ENCODE peak calls at places on chromosomes 1 and 21, in six cellular contexts. B is astrocyte of the spinal cord, G is AG09319, D is body of pancreas, T is progenitor cell of endocrine pancreas, V is IMR-90. I is an unnamed sample.
A peak's percentile ranks its signal among the peaks of the same experiment; 100 is the strongest.

GRCh38 chr1:27060879-27061278 is 48.2 kb upstream of the TENT5B start:
- DNase-seq in B (no peak), G (no peak), D (no peak), T (no peak), V (no peak), I (no peak)

GRCh38 chr1:226974544-226975258 is 34.6 kb downstream of the COQ8A start:
- DNase-seq in B (no peak), G (no peak), D (peak; percentile 73), T (no peak), V (no peak), I (peak; percentile 14)

GRCh38 chr1:203992440-203992839 is 80.5 kb upstream of the SOX13 start:
- DNase-seq in B (peak; percentile 16), G (no peak), D (no peak), T (no peak), V (peak; percentile 23), I (no peak)

GRCh38 chr1:65309317-65310077 is at the start of gene DNAJC6:
- DNase-seq in B (peak; percentile 78), G (peak; percentile 29), D (peak; percentile 71), T (peak; percentile 89), V (peak; percentile 42), I (peak; percentile 35)

GRCh38 chr1:153841463-153841994 is 66.3 kb downstream of the SLC27A3 start:
- DNase-seq in B (peak; percentile 57), G (no peak), D (no peak), T (no peak), V (peak; percentile 71), I (no peak)

GRCh38 chr21:39387461-39388037 is 38.7 kb upstream of the HMGN1 start:
- DNase-seq in B (peak; percentile 73), G (peak; percentile 68), D (peak; percentile 89), T (peak; percentile 89), V (peak; percentile 81), I (peak; percentile 93)

GRCh38 chr1:231828182-231828920 is 201.8 kb downstream of the DISC1 start:
- DNase-seq in B (peak; percentile 94), G (peak; percentile 59), D (peak; percentile 45), T (no peak), V (peak; percentile 95), I (no peak)

GRCh38 chr1:37515185-37516034 is 844 bp upstream of the MEAF6 start:
- DNase-seq in B (no peak), G (no peak), D (no peak), T (no peak), V (no peak), I (no peak)

GRCh38 chr1:206705744-206706297 is 21.1 kb downstream of the MAPKAPK2 start:
- DNase-seq in B (peak; percentile 27), G (no peak), D (no peak), T (no peak), V (no peak), I (no peak)

GRCh38 chr1:41404308-41404755 is 43.1 kb downstream of the FOXO6 start:
- DNase-seq in B (no peak), G (no peak), D (no peak), T (no peak), V (no peak), I (no peak)

GRCh38 chr1:34984435-34985062 is 598 bp downstream of the TMEM35B start:
- DNase-seq in B (peak; percentile 42), G (peak; percentile 2), D (peak; percentile 40), T (no peak), V (peak; percentile 33), I (peak; percentile 31)

GRCh38 chr1:174965006-174965971 is 34.5 kb upstream of the CACYBP start:
- DNase-seq in B (no peak), G (no peak), D (peak; percentile 26), T (no peak), V (peak; percentile 7), I (no peak)

GRCh38 chr1:160834945-160835565 is 27.6 kb downstream of the CD244 start:
- DNase-seq in B (no peak), G (no peak), D (peak; percentile 36), T (no peak), V (peak; percentile 31), I (no peak)

GRCh38 chr21:29297483-29298347 is 1.0 kb upstream of the BACH1 start:
- DNase-seq in B (no peak), G (no peak), D (no peak), T (no peak), V (no peak), I (no peak)

DNA sequence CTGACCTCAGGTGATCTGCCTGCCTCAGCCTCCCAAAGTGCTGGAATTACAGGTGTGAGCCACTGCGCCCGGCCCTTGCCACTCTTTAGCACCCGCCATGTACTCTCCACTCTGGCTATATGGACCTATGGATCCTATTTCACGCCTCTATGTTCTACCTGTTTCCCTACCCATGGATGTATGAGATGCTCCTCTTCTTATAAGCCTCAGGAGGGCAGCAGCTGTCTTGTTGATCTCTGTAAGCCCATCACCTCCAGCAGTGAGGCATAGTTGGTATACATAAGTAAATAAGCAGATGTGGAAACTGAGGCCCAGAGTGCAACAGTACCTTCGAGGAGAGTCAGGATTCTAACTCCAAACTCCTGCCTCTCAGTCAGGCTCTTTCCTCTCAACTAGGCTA is 24.7 kb upstream of the ARTN start:
- DNase-seq in B (no peak), G (no peak), D (no peak), T (no peak), V (no peak), I (no peak)
- TF ChIP-seq CTCF in B (peak; percentile 18), G (no peak), D (no peak), T (no peak), V (no peak), I (no peak)

GRCh38 chr21:46128106-46128982 is 27.0 kb downstream of the FTCD start:
- DNase-seq in B (no peak), G (no peak), D (no peak), T (no peak), V (no peak), I (no peak)
- TF ChIP-seq CTCF in B (no peak), G (no peak), D (no peak), T (no peak), V (no peak), I (no peak)

GRCh38 chr1:152394151-152394550 is 19.9 kb downstream of the CRNN start:
- DNase-seq in B (no peak), G (no peak), D (no peak), T (no peak), V (no peak), I (no peak)

GRCh38 chr1:152398812-152399698 is 15.0 kb downstream of the CRNN start:
- DNase-seq in B (no peak), G (no peak), D (peak; percentile 37), T (no peak), V (no peak), I (no peak)

GRCh38 chr1:152392909-152393308 is 21.2 kb downstream of the CRNN start:
- DNase-seq in B (no peak), G (no peak), D (peak; percentile 14), T (no peak), V (no peak), I (no peak)

GRCh38 chr1:152397474-152397873 is 16.6 kb downstream of the CRNN start:
- DNase-seq in B (no peak), G (no peak), D (no peak), T (no peak), V (no peak), I (no peak)
- TF ChIP-seq CTCF in B (no peak), G (no peak), D (no peak), T (no peak), V (no peak), I (no peak)

GRCh38 chr21:23452384-23453083 is 2154.7 kb downstream of the MRPL39 start:
- DNase-seq in B (no peak), G (no peak), D (peak; percentile 24), T (peak; percentile 19), V (no peak), I (no peak)
- TF ChIP-seq CTCF in B (peak; percentile 14), G (no peak), D (peak; percentile 10), T (peak; percentile 62), V (no peak), I (no peak)

GRCh38 chr1:24707659-24708058 is 37.6 kb upstream of the CLIC4 start:
- DNase-seq in B (no peak), G (no peak), D (no peak), T (no peak), V (peak; percentile 80), I (no peak)

GRCh38 chr1:24704411-24705259 is 40.6 kb upstream of the CLIC4 start:
- DNase-seq in B (peak; percentile 90), G (no peak), D (no peak), T (no peak), V (peak; percentile 93), I (no peak)

GRCh38 chr1:24702511-24703293 is 42.5 kb upstream of the CLIC4 start:
- DNase-seq in B (peak; percentile 88), G (no peak), D (no peak), T (no peak), V (peak; percentile 89), I (no peak)

GRCh38 chr1:24708938-24709337 is 36.3 kb upstream of the CLIC4 start:
- DNase-seq in B (no peak), G (no peak), D (peak; percentile 44), T (no peak), V (no peak), I (no peak)

GRCh38 chr1:24705260-24706073 is 39.8 kb upstream of the CLIC4 start:
- DNase-seq in B (peak; percentile 96), G (peak; percentile 31), D (peak; percentile 90), T (peak; percentile 67), V (peak; percentile 87), I (no peak)
- TF ChIP-seq CTCF in B (no peak), G (no peak), D (no peak), T (no peak), V (no peak), I (no peak)

GRCh38 chr1:169348356-169349036 is 19.1 kb downstream of the NME7 start:
- DNase-seq in B (peak; percentile 66), G (no peak), D (peak; percentile 21), T (peak; percentile 10), V (peak; percentile 68), I (no peak)
- TF ChIP-seq CTCF in B (peak; percentile 60), G (peak; percentile 64), D (peak; percentile 84), T (peak; percentile 91), V (peak; percentile 86), I (no peak)

DNA sequence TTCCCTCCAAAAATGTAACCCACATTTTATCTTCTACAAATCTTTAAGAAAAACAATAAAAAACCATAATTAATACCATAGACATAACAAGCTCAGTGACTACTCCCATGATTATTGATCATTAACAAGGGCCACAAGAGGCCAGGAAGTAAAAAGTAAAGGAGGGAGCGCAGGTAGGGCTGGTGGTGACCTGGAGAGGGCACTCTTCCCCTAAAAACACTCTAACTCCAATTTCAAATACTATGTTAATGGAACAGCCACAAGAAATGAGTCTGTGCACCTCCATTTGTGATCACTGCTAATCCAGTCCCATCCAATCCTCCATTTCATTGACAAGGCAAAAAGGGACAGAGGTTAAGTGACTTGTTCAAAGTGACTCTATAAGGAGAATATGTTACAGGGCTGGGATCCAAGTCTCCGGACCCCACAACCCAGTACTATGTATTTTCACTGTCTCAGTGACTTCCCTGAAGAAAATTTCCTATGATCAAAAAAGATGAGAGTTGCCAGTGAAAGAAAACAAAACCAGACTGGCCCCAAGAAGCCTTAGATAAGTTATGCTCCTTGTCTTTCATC is 41.2 kb upstream of the CFAP298 start:
- DNase-seq in B (peak; percentile 8), G (no peak), D (peak; percentile 32), T (no peak), V (peak; percentile 10), I (no peak)
- TF ChIP-seq CTCF in B (peak; percentile 61), G (peak; percentile 44), D (peak; percentile 72), T (peak; percentile 80), V (peak; percentile 53), I (no peak)

GRCh38 chr21:38321568-38321967 is 64.8 kb downstream of the KCNJ15 start:
- DNase-seq in B (no peak), G (no peak), D (no peak), T (no peak), V (no peak), I (no peak)
- TF ChIP-seq CTCF in B (no peak), G (no peak), D (no peak), T (no peak), V (no peak), I (no peak)

GRCh38 chr1:55670331-55671082 is 455.3 kb upstream of the USP24 start:
- DNase-seq in B (no peak), G (no peak), D (no peak), T (no peak), V (peak; percentile 23), I (no peak)
- TF ChIP-seq CTCF in B (no peak), G (peak; percentile 26), D (no peak), T (no peak), V (no peak), I (no peak)

I was measured in omental fat pad.